ENCODE peak calls at places on chromosomes 16 and 17, in seven cellular contexts. O, P, U, I, G, M and V are unnamed samples.

GRCh38 chr16:79769320-79770243 is 169.0 kb upstream of the MAF start:
- DNase-seq in O (no peak), P (no peak), U (no peak), I (no peak), G (no peak), M (no peak), V (no peak)

GRCh38 chr16:31010539-31010938 is at the start of gene STX1B:
- DNase-seq in O (peak; percentile 91), P (peak; percentile 36), U (peak; percentile 72), I (peak; percentile 31), G (no peak), M (no peak), V (no peak)

GRCh38 chr17:7673239-7673638 is 14.1 kb downstream of the TP53 start:
- DNase-seq in O (peak; percentile 45), P (no peak), U (no peak), I (peak; percentile 51), G (no peak), M (no peak), V (no peak)

GRCh38 chr17:72556944-72557826 is 436.4 kb downstream of the SOX9 start:
- DNase-seq in O (peak; percentile 84), P (peak; percentile 68), U (peak; percentile 91), I (peak; percentile 77), G (peak; percentile 49), M (peak; percentile 67), V (no peak)

GRCh38 chr17:80887639-80888175 is 103.9 kb upstream of the CHMP6 start:
- DNase-seq in O (no peak), P (no peak), U (no peak), I (no peak), G (no peak), M (no peak), V (no peak)

GRCh38 chr17:61461967-61462733 is 9.9 kb downstream of the TBX4 start:
- DNase-seq in O (no peak), P (peak; percentile 27), U (no peak), I (no peak), G (no peak), M (no peak), V (no peak)

GRCh38 chr16:48378836-48379235 is 6.4 kb downstream of the SIAH1 start:
- DNase-seq in O (no peak), P (no peak), U (no peak), I (no peak), G (no peak), M (no peak), V (no peak)

GRCh38 chr16:13036600-13036999 is 135.2 kb downstream of the SHISA9 start:
- DNase-seq in O (no peak), P (peak; percentile 32), U (no peak), I (peak; percentile 18), G (no peak), M (peak; percentile 41), V (no peak)

GRCh38 chr17:27541326-27542023 is 85.2 kb downstream of the KSR1 start:
- DNase-seq in O (no peak), P (no peak), U (no peak), I (no peak), G (no peak), M (no peak), V (no peak)

GRCh38 chr17:28937044-28937729 is 14.1 kb downstream of the PHF12 start:
- DNase-seq in O (no peak), P (peak; percentile 9), U (no peak), I (no peak), G (peak; percentile 44), M (peak; percentile 70), V (peak; percentile 20)

GRCh38 chr16:71501562-71501961 is 12.4 kb upstream of the ZNF19 start:
- DNase-seq in O (no peak), P (no peak), U (no peak), I (no peak), G (no peak), M (no peak), V (no peak)

GRCh38 chr17:51391992-51392654 is 131.8 kb downstream of the UTP18 start:
- DNase-seq in O (no peak), P (no peak), U (no peak), I (no peak), G (no peak), M (peak; percentile 13), V (no peak)

GRCh38 chr17:81556175-81556691 is 4.1 kb upstream of the FAAP100 start:
- DNase-seq in O (no peak), P (peak; percentile 79), U (no peak), I (no peak), G (peak; percentile 57), M (no peak), V (no peak)